ENCODE peak calls at places on chromosomes 4 and X, in five cellular contexts. V, M, D, K and S are unnamed samples.

GRCh38 chr4:102554482-102554881 is 53.3 kb downstream of the NFKB1 start:
- DNase-seq in V (no peak), K (no peak), D (no peak), M (no peak), S (no peak)

GRCh38 chr4:38131371-38132139 is 171.4 kb downstream of the PTTG2 start:
- DNase-seq in D (no peak), M (peak; percentile 55), V (no peak), K (no peak), S (no peak)

GRCh38 chr4:81343536-81343935 is 128.2 kb downstream of the RASGEF1B start:
- DNase-seq in M (no peak), D (no peak), K (no peak), V (no peak), S (no peak)

GRCh38 chrX:63918611-63919010 is 133.6 kb upstream of the ARHGEF9 start:
- DNase-seq in D (no peak), M (no peak), K (no peak), V (no peak), S (no peak)

GRCh38 chr4:147440442-147440841 is 40.5 kb upstream of the EDNRA start:
- DNase-seq in D (no peak), M (no peak), K (no peak), V (no peak), S (no peak)

GRCh38 chrX:15977644-15978043 is 123.0 kb upstream of the AP1S2 start:
- DNase-seq in V (no peak), D (no peak), M (no peak), K (no peak), S (no peak)

GRCh38 chr4:3136454-3136853 is 62.0 kb downstream of the HTT start:
- DNase-seq in V (no peak), K (no peak), D (no peak), M (no peak), S (no peak)

GRCh38 chrX:115939636-115940160 is 230.8 kb upstream of the AGTR2 start:
- DNase-seq in K (no peak), D (no peak), M (no peak), V (no peak), S (no peak)

GRCh38 chrX:118199997-118200396 is 83.4 kb upstream of the KLHL13 start:
- DNase-seq in M (no peak), D (no peak), V (no peak), K (no peak), S (no peak)